ENCODE peak calls at places on chromosomes 5 and 9, in six cellular contexts. H is HepG2, E is HEK293T, B is GM12878, M is IMR-90, Y is K562. P is an unnamed sample.

GRCh38 chr5:13133951-13134350 is 810.5 kb downstream of the DNAH5 start:
- DNase-seq in Y (no peak), H (no peak), B (no peak), M (no peak), E (no peak), P (no peak)

GRCh38 chr9:16715404-16715803 is 155.1 kb downstream of the BNC2 start:
- DNase-seq in Y (no peak), H (no peak), E (no peak), B (no peak), M (peak), P (no peak)

GRCh38 chr9:2126331-2126789 is 111.2 kb downstream of the SMARCA2 start:
- DNase-seq in B (no peak), M (peak), E (no peak), Y (no peak), H (no peak), P (no peak)

GRCh38 chr9:131387394-131387793 is 6.5 kb upstream of the PRRC2B start:
- DNase-seq in H (no peak), M (no peak), Y (no peak), B (no peak), E (no peak), P (no peak)

GRCh38 chr5:3518576-3518975 is 77.1 kb upstream of the IRX1 start:
- DNase-seq in B (no peak), Y (no peak), M (no peak), H (no peak), E (no peak), P (no peak)

GRCh38 chr5:55934117-55934613 is 60.6 kb downstream of the IL6ST start:
- DNase-seq in Y (no peak), M (no peak), H (peak), E (no peak), B (no peak), P (peak)

GRCh38 chr5:75260708-75261107 is 24.0 kb upstream of the ANKRD31 start:
- DNase-seq in M (no peak), B (no peak), H (peak), E (no peak), Y (no peak), P (no peak)

GRCh38 chr5:122327110-122327509 is 15.1 kb downstream of the SNCAIP start:
- DNase-seq in E (no peak), Y (no peak), M (no peak), B (no peak), H (no peak), P (no peak)

GRCh38 chr9:36867241-36867640 is 166.8 kb downstream of the PAX5 start:
- DNase-seq in Y (no peak), B (no peak), E (no peak), M (no peak), H (no peak), P (no peak)

GRCh38 chr5:149803641-149804468 is 73.7 kb downstream of the PPARGC1B start:
- DNase-seq in M (peak), E (no peak), Y (no peak), H (no peak), B (no peak), P (no peak)

GRCh38 chr9:114799441-114799840 is 6.4 kb downstream of the TNFSF15 start:
- DNase-seq in Y (no peak), H (peak), M (no peak), E (no peak), B (no peak), P (peak)

GRCh38 chr9:15231788-15232635 is 75.0 kb downstream of the TTC39B start:
- DNase-seq in Y (peak), H (peak), M (no peak), E (peak), B (no peak), P (peak)
- TF ChIP-seq BHLHE40 in Y (no peak), H (no peak), M (no peak), E (no peak), B (no peak), P (no peak)

GRCh38 chr9:105994970-105995369 is 300.6 kb downstream of the TMEM38B start:
- DNase-seq in B (no peak), E (no peak), M (no peak), Y (peak), H (no peak), P (no peak)

GRCh38 chr9:105993921-105994715 is 299.8 kb downstream of the TMEM38B start:
- DNase-seq in M (no peak), Y (no peak), E (no peak), H (no peak), B (no peak), P (no peak)

DNA sequence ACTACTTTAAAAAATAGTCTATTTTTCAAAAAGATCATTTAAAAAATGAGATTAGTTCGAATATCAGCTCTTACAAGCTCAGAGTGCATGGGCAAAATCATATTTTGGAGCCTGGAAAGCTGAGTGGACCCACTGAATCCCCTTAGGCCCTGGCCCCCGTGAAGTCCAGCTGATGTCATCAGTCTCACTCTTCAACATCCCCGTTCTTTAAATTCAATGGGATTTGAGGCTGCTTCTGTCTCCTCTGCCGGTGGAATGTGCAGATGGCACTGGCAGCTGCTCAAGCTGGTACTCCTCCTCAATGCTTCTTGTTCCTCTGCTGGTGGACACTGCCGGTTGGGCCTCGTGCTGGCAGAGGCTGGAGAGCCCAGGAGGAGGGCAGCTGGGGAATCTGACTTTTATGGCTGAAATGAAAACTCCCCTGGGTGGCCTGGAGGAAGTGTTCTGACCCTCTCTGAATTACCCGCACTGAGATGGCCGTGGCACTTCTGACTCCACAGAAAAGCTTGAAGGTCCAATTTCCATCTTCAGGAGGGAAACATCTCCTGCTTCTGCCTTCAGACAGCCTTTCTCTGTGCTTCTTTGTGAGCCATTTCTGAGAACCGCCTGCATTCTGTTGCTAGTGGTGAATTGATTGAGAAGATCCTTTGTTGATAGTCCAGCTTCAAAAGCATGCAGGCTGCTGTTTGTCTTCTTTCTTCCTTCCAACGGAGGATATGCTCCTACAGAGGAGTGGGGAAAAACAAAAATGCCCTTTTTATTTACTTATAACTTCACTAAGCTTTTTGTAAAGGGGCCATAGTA is 298.9 kb downstream of the TMEM38B start:
- DNase-seq in E (no peak), M (no peak), B (no peak), Y (no peak), H (no peak), P (no peak)
- TF ChIP-seq BHLHE40 in E (no peak), M (no peak), B (no peak), Y (no peak), H (no peak), P (no peak)

DNA sequence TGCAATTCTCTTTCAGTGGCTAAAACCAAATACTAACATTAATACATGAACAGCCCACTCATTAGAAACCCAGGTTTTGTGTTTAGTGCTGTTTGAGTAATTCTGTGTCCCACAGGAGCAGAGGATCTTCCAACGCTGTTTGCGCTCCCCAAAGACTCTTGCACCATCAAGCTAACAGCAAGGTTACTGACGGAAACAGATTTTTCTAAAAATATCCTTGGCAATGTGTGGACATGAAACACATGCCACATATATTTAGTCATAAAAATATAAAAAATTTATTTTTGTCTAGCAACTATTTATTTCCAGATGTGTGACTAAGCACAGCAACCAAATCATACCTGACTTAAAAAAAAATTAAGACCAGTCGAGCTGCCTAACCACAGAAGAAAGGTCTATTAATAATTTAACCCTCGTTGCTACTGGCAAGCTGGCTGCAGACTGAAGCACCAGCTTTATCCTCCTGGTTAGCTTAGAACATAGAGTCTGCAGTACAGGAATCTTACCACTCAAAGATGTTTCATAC is 272.7 kb downstream of the EPB41L4A start:
- DNase-seq in M (peak), H (no peak), B (peak), Y (no peak), E (no peak), P (no peak)
- TF ChIP-seq BHLHE40 in M (no peak), H (no peak), B (peak), Y (no peak), E (no peak), P (no peak)

GRCh38 chr5:72525816-72526215 is 18.6 kb upstream of the ZNF366 start:
- DNase-seq in M (peak), Y (no peak), H (no peak), B (no peak), E (no peak), P (no peak)
- TF ChIP-seq BHLHE40 in M (no peak), Y (no peak), H (no peak), B (no peak), E (no peak), P (no peak)

GRCh38 chr9:136689108-136689460 is 1.8 kb upstream of the AGPAT2 start:
- DNase-seq in M (no peak), B (no peak), H (no peak), Y (no peak), E (no peak), P (no peak)

GRCh38 chr9:136691316-136692189 is 4.3 kb upstream of the AGPAT2 start:
- DNase-seq in Y (no peak), B (no peak), M (no peak), E (no peak), H (no peak), P (no peak)

GRCh38 chr9:136692190-136693134 is 5.2 kb upstream of the AGPAT2 start:
- DNase-seq in E (no peak), Y (no peak), H (no peak), M (no peak), B (no peak), P (no peak)

GRCh38 chr9:136690104-136690840 is 3.0 kb upstream of the AGPAT2 start:
- DNase-seq in H (no peak), M (no peak), E (no peak), B (no peak), Y (no peak), P (no peak)

DNA sequence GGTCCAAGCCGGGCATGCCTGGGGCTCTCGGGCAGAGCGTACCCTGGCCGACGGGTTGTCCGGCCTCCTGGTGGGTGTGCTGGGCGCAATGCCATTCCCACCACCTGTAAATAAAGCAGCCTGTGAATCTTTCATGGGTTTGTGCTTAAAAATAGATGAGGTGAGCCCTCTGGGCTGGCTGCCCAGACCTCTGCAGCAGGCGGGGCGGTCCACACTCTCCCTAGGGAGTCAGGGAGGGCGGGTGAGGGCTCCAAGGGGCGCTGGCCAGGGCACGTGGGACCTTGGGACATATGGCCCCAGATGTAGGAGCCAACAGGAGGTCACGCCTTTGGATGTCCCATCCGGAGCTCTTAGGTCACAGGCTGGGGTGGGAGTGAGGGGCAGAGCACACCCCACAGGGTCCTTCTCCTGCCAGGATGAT is 3.6 kb upstream of the AGPAT2 start:
- DNase-seq in H (no peak), Y (no peak), B (no peak), M (no peak), E (no peak), P (no peak)
- TF ChIP-seq BHLHE40 in H (no peak), Y (no peak), B (no peak), M (no peak), E (no peak), P (no peak)

GRCh38 chr9:127224178-127224882 is 40.2 kb upstream of the GARNL3 start:
- DNase-seq in E (peak), B (peak), M (peak), H (peak), Y (peak), P (peak)

GRCh38 chr9:127224883-127225739 is 39.5 kb upstream of the GARNL3 start:
- DNase-seq in B (no peak), M (peak), H (peak), Y (peak), E (peak), P (peak)

GRCh38 chr9:127223266-127223665 is 41.3 kb upstream of the GARNL3 start:
- DNase-seq in H (no peak), B (no peak), M (no peak), E (no peak), Y (no peak), P (no peak)

GRCh38 chr9:127223810-127224177 is 40.8 kb upstream of the GARNL3 start:
- DNase-seq in M (no peak), Y (no peak), H (no peak), B (no peak), E (no peak), P (no peak)

DNA sequence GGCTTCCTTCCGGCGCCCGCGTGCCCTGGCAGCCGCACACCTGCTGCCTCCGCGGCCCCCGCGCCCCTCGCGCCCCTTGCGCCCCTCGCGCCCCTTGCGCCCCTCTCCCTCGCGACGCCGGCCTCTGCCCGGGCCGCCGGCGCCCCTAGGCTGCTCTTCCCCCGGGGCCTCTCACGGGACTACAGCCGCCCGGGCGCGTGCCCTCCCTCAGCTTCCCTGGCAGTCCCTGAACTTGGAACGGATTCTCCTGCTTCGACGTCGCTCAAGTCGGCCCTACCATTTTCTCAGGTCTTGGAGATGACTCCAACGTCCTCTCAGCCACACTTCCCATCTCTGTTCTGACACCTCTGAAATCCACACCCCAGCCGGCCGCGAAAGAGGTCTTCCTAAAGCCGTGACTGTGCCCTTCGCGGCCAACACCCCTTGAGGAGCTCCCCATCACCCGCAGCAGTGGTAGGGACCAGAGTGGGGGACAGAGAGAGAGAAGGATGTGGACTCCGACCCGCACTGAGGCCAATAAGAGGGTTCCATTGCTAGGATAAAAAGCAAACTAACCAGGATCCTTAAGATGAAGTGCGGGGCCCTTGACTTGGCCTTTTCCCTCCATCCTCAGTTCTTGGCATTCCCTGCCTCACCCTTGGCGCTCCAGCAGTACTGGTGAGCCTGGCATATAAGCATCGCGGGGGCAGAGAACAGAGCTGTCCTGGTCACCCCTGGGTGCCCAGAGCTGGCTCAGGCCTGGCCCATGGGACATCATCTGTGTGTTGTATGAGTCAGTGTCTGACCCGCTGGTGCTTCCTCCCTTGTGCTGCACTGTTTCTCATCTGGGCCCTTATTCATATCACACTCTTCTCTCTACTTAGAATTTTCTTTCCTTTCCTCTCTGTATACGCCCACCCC is 38.6 kb upstream of the GARNL3 start:
- DNase-seq in E (no peak), M (peak), H (no peak), B (no peak), Y (no peak), P (no peak)
- TF ChIP-seq BHLHE40 in E (no peak), M (no peak), H (no peak), B (no peak), Y (no peak), P (no peak)

GRCh38 chr9:35649431-35650340 is 1.0 kb downstream of the SIT1 start:
- DNase-seq in B (no peak), M (no peak), Y (peak), E (no peak), H (no peak), P (no peak)
- TF ChIP-seq BHLHE40 in B (no peak), M (no peak), Y (no peak), E (no peak), H (no peak), P (no peak)

GRCh38 chr5:115637507-115637906 is 11.7 kb upstream of the TMED7 start:
- DNase-seq in M (no peak), Y (no peak), H (no peak), B (no peak), E (no peak), P (no peak)

GRCh38 chr5:115636008-115636407 is 10.2 kb upstream of the TMED7 start:
- DNase-seq in Y (no peak), H (no peak), E (no peak), B (no peak), M (no peak), P (no peak)

GRCh38 chr5:115639377-115639776 is 13.5 kb upstream of the TMED7 start:
- DNase-seq in H (no peak), M (no peak), E (no peak), Y (no peak), B (no peak), P (no peak)

GRCh38 chr5:115629903-115630302 is 4.1 kb upstream of the TMED7 start:
- DNase-seq in H (no peak), M (no peak), Y (no peak), E (no peak), B (no peak), P (no peak)

DNA sequence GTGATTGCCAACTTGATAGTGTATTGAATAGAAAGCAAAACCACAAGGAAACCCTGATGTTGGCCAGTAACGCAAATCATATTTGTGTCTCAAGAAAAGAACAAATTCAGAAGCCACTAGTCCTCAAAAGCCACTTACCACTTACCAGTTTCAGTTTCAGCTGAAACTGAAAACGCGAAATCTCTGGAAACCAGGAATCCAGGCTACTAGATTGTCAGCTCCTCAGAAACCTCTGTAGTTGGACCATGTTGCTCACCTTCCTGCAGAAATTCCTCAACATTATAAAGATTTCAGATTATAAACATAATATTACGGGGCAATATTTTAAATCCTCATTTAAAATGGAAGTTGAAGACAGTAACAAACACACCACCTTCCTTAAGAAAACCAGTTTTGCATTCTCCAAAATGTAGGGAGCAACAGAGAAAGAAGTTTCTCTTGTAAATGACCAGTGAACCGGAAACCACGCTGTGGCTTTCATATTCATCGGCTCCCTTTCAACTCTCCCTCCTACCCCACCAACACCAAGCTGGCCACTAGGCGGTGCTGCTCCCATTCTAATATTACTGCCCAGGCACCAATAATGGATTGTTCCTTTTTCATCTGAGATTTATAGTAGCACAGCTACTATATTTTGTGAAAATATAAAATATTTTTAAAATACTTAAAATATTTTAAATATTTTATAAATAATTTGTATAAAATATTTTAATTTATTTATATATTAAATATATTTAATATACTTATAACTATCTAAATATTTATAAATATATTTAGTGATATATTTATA is 8.7 kb upstream of the TMED7 start:
- DNase-seq in B (peak), Y (peak), H (peak), E (peak), M (peak), P (peak)
- TF ChIP-seq BHLHE40 in B (peak), Y (no peak), H (no peak), E (no peak), M (no peak), P (no peak)